ENCODE peak calls at places on chromosomes 12 and 14, in ten cellular contexts. U is right lobe of liver, N is ascending aorta, Y is AG04450, K is uterus, R is SK-N-SH, D is upper lobe of right lung, O is WERI-Rb-1, J is GM23338, C is fibroblast of lung. V is an unnamed sample.
A peak's percentile ranks its signal among the peaks of the same experiment; 100 is the strongest.

GRCh38 chr14:88232783-88233182 is 90.3 kb downstream of the KCNK10 start:
- DNase-seq in U (no peak), N (no peak), Y (no peak), K (no peak), R (no peak), D (no peak), O (peak; percentile 68), J (no peak), C (no peak), V (no peak)

GRCh38 chr12:69052613-69053408 is 119.8 kb upstream of the CPM start:
- DNase-seq in U (no peak), N (no peak), Y (peak; percentile 44), K (no peak), R (no peak), D (no peak), O (no peak), J (peak; percentile 66), C (peak; percentile 94), V (peak; percentile 82)

GRCh38 chr14:69298131-69299071 is 38.4 kb downstream of the GALNT16 start:
- DNase-seq in U (no peak), N (no peak), Y (no peak), K (no peak), R (no peak), D (peak; percentile 33), O (no peak), J (no peak), C (no peak), V (no peak)

GRCh38 chr12:67388331-67389163 is 119.4 kb downstream of the CAND1 start:
- DNase-seq in U (no peak), N (no peak), Y (no peak), K (no peak), R (peak; percentile 16), D (no peak), O (peak; percentile 19), J (peak; percentile 69), C (no peak), V (no peak)

GRCh38 chr14:74975059-74975810 is 19.8 kb upstream of the PGF start:
- DNase-seq in U (peak; percentile 82), N (no peak), Y (no peak), K (peak; percentile 79), R (no peak), D (peak; percentile 69), O (no peak), J (no peak), C (no peak), V (no peak)

GRCh38 chr12:14283489-14284144 is 81.9 kb upstream of the ATF7IP start:
- DNase-seq in U (no peak), N (no peak), Y (no peak), K (no peak), R (no peak), D (no peak), O (no peak), J (peak; percentile 86), C (no peak), V (no peak)

GRCh38 chr12:26156201-26156871 is 31.5 kb upstream of the BHLHE41 start:
- DNase-seq in U (no peak), N (no peak), Y (no peak), K (no peak), R (no peak), D (no peak), O (no peak), J (no peak), C (peak; percentile 7), V (peak; percentile 9)

GRCh38 chr12:21823581-21823980 is 49.1 kb upstream of the KCNJ8 start:
- DNase-seq in U (peak; percentile 87), N (peak; percentile 9), Y (no peak), K (no peak), R (no peak), D (peak; percentile 67), O (peak; percentile 6), J (peak; percentile 18), C (peak; percentile 30), V (no peak)

GRCh38 chr12:86698581-86698980 is 442.4 kb upstream of the MGAT4C start:
- DNase-seq in U (no peak), N (no peak), Y (no peak), K (no peak), R (no peak), D (no peak), O (no peak), J (no peak), C (peak; percentile 67), V (no peak)

GRCh38 chr14:32693114-32693513 is 245.6 kb upstream of the NPAS3 start:
- DNase-seq in U (no peak), N (no peak), Y (no peak), K (no peak), R (no peak), D (no peak), O (no peak), J (peak; percentile 23), C (peak; percentile 96), V (peak; percentile 82)

GRCh38 chr12:107610030-107610859 is 75.4 kb upstream of the PWP1 start:
- DNase-seq in U (no peak), N (no peak), Y (peak; percentile 23), K (no peak), R (peak; percentile 71), D (no peak), O (peak; percentile 76), J (peak; percentile 83), C (peak; percentile 38), V (peak; percentile 12)

GRCh38 chr12:101915856-101916255 is 38.5 kb downstream of the DRAM1 start:
- DNase-seq in U (no peak), N (no peak), Y (no peak), K (no peak), R (no peak), D (no peak), O (no peak), J (no peak), C (no peak), V (no peak)

GRCh38 chr14:24809147-24809546 is 175.2 kb upstream of the GZMB start:
- DNase-seq in U (no peak), N (no peak), Y (no peak), K (no peak), R (no peak), D (no peak), O (no peak), J (no peak), C (no peak), V (no peak)

GRCh38 chr12:89225401-89225800 is 126.9 kb downstream of the DUSP6 start:
- DNase-seq in U (no peak), N (no peak), Y (no peak), K (peak; percentile 19), R (no peak), D (peak; percentile 69), O (no peak), J (no peak), C (peak; percentile 81), V (peak; percentile 38)

GRCh38 chr14:20436363-20436755 is 393 bp upstream of the KLHL33 start:
- DNase-seq in U (no peak), N (no peak), Y (no peak), K (no peak), R (no peak), D (no peak), O (no peak), J (no peak), C (peak; percentile 55), V (no peak)

GRCh38 chr14:20440465-20440864 is 4.5 kb upstream of the KLHL33 start:
- DNase-seq in U (no peak), N (no peak), Y (no peak), K (no peak), R (no peak), D (no peak), O (no peak), J (no peak), C (no peak), V (no peak)

GRCh38 chr14:20434701-20435453 is 1.1 kb downstream of the KLHL33 start:
- DNase-seq in U (no peak), N (no peak), Y (no peak), K (peak; percentile 73), R (no peak), D (no peak), O (no peak), J (peak; percentile 71), C (peak; percentile 6), V (no peak)

GRCh38 chr14:20438664-20439063 is 2.7 kb upstream of the KLHL33 start:
- DNase-seq in U (no peak), N (no peak), Y (no peak), K (no peak), R (no peak), D (no peak), O (no peak), J (no peak), C (no peak), V (no peak)

GRCh38 chr14:20435454-20436362 is at the start of gene KLHL33:
- DNase-seq in U (no peak), N (no peak), Y (no peak), K (no peak), R (no peak), D (no peak), O (no peak), J (peak; percentile 70), C (no peak), V (no peak)
- H3K4me3 ChIP-seq in U (peak within 1 kb of the TSS; percentile 21), N (peak within 1 kb of the TSS; percentile 31), Y (no peak within 1 kb of the TSS), K (peak within 1 kb of the TSS; percentile 28), R (no peak within 1 kb of the TSS), D (peak within 1 kb of the TSS; percentile 22), O (no peak within 1 kb of the TSS), J (peak within 1 kb of the TSS; percentile 70), C (peak within 1 kb of the TSS; percentile 22), V (peak within 1 kb of the TSS; percentile 16)

GRCh38 chr12:121782616-121782966 is 10.9 kb downstream of the RHOF start:
- DNase-seq in U (no peak), N (no peak), Y (no peak), K (no peak), R (no peak), D (no peak), O (no peak), J (no peak), C (no peak), V (no peak)
- TF ChIP-seq CTCF in U (no peak), N (no peak), Y (no peak), K (no peak), R (no peak), D (no peak), O (no peak), J (no peak), C (no peak), V (no peak)

GRCh38 chr14:94770815-94771190 is 890 bp upstream of the GSC start:
- DNase-seq in U (no peak), N (no peak), Y (no peak), K (no peak), R (no peak), D (no peak), O (no peak), J (peak; percentile 34), C (no peak), V (no peak)
- H3K27me3 ChIP-seq in U (peaks cover 18% of the 10 kb centered on the region), N (peaks cover 31% of the 10 kb centered on the region), Y (peaks cover 88% of the 10 kb centered on the region), K (peaks cover 67% of the 10 kb centered on the region), R (peaks cover 4% of the 10 kb centered on the region), D (peaks cover 99% of the 10 kb centered on the region), O (peaks cover 9% of the 10 kb centered on the region), J (peaks cover 100% of the 10 kb centered on the region), C (peaks cover 80% of the 10 kb centered on the region), V (peaks cover 93% of the 10 kb centered on the region)

DNA sequence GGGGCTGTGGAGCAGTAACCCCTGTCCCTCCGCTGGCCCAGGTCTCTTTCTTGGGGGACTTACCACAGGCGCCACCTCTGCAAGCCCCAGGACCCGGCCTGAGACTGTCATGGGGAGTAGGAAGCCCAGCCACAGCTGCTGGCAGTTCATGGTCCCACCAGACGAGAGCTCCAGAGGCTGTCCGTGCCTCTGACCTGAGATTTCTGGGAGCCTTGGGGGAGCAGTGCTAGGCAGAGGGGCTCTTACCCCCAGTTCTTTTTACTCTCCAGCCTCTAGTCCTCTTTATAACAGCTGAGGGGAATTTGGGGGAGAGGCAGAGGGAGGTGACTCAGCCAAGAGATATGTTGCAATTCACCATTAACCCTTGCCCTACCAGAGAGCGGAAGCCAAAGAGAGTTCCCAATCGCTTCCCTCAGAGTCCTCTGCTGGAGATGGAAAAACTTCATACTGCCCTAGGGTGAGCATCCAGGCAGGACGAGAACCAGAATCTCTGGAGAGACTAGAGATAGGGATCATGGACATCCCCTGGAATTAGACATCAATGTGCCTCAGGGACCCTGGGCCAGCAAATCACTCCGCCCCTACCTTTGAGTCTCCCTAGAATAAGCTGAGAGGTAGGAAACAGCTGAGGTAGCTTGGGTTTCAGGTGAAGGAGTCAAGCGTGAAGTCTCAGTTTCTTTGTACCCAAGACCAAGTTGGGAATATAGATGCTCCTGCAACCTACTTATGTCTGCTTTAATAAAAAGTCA is at the start of gene MMP19:
- DNase-seq in U (no peak), N (no peak), Y (peak; percentile 62), K (peak; percentile 80), R (no peak), D (no peak), O (no peak), J (peak; percentile 74), C (peak; percentile 80), V (no peak)
- H3K4me3 ChIP-seq in U (peak within 1 kb of the TSS; percentile 35), N (peak within 1 kb of the TSS; percentile 42), Y (peak within 1 kb of the TSS; percentile 86), K (peak within 1 kb of the TSS; percentile 54), R (peak within 1 kb of the TSS; percentile 38), D (peak within 1 kb of the TSS; percentile 51), O (no peak within 1 kb of the TSS), J (peak within 1 kb of the TSS; percentile 44), C (peak within 1 kb of the TSS; percentile 76), V (no peak within 1 kb of the TSS)

V was measured in kidney epithelial cell.